ENCODE peak calls at places on chromosomes 7 and 10, in four cellular contexts. A is A172, D is astrocyte of the cerebellum, R is GM18507. E is an unnamed sample.

GRCh38 chr7:931871-932650 is 22.4 kb downstream of the ADAP1 start:
- DNase-seq in A (no peak), R (no peak), D (no peak), E (no peak)

GRCh38 chr7:16028103-16028502 is 341.6 kb upstream of the MEOX2 start:
- DNase-seq in A (peak), D (peak), R (no peak), E (no peak)

GRCh38 chr7:92602352-92603088 is 12.3 kb upstream of the FAM133B start:
- DNase-seq in R (no peak), D (no peak), A (no peak), E (no peak)

GRCh38 chr10:29689001-29689400 is 54.2 kb upstream of the SVIL start:
- DNase-seq in R (no peak), A (peak), D (no peak), E (no peak)

GRCh38 chr7:34187908-34188307 is 282.6 kb downstream of the BMPER start:
- DNase-seq in D (no peak), A (no peak), R (no peak), E (no peak)

GRCh38 chr10:103652599-103653281 is 159.2 kb downstream of the NEURL1 start:
- DNase-seq in A (no peak), D (no peak), R (no peak), E (peak)

GRCh38 chr10:13117842-13118783 is 18.1 kb downstream of the OPTN start:
- DNase-seq in D (no peak), R (no peak), A (no peak), E (no peak)

GRCh38 chr10:61985715-61986114 is 84.2 kb downstream of the ARID5B start:
- DNase-seq in D (no peak), R (no peak), A (no peak), E (no peak)

GRCh38 chr7:129728875-129729467 is 117.5 kb downstream of the NRF1 start:
- DNase-seq in R (no peak), D (no peak), A (no peak), E (peak)